ENCODE peak calls at places on chromosome 2, in five cellular contexts. X is GM13977; U is activated CD8-positive, alpha-beta memory T cell treated with anti-CD3 and anti-CD28 coated beads for 48 hours; G is stimulated activated CD8-positive, alpha-beta memory T cell treated with anti-CD3 and anti-CD28 coated beads, Interleukin-4, amount 100 ng/mL, for 48 hours; D is body of pancreas. K is an unnamed sample.

GRCh38 chr2:125070726-125071505 is 1045.8 kb downstream of the CNTNAP5 start:
- DNase-seq in X (no peak), G (no peak), U (no peak), D (no peak), K (no peak)

GRCh38 chr2:213251618-213252017 is 32.6 kb upstream of the SPAG16 start:
- DNase-seq in X (peak; percentile 28), D (peak; percentile 24), G (no peak), U (no peak), K (no peak)

GRCh38 chr2:200625958-200626363 is 40.1 kb downstream of the AOX1 start:
- DNase-seq in D (no peak), U (no peak), G (no peak), X (no peak), K (no peak)

GRCh38 chr2:28545590-28546195 is 49.8 kb downstream of the PLB1 start:
- DNase-seq in X (no peak), G (peak; percentile 51), U (no peak), D (no peak), K (no peak)

GRCh38 chr2:55148269-55148668 is 83.8 kb downstream of the CLHC1 start:
- DNase-seq in X (no peak), U (no peak), G (no peak), D (no peak), K (no peak)

GRCh38 chr2:71670430-71670795 is 217.1 kb downstream of the DYSF start:
- DNase-seq in G (no peak), D (peak; percentile 7), U (no peak), X (no peak), K (peak; percentile 11)

GRCh38 chr2:75920721-75921551 is 210.2 kb upstream of the GCFC2 start:
- DNase-seq in U (no peak), D (no peak), X (no peak), G (no peak), K (no peak)

GRCh38 chr2:16281451-16282330 is 341.3 kb downstream of the MYCN start:
- DNase-seq in U (no peak), X (peak; percentile 41), D (peak; percentile 15), G (no peak), K (peak; percentile 74)

GRCh38 chr2:47226124-47227040 is 71.3 kb upstream of the STPG4 start:
- DNase-seq in U (no peak), D (no peak), X (no peak), G (no peak), K (no peak)